ENCODE peak calls at places on chromosomes 2 and 18, in eight cellular contexts. One of them, this sample, is unnamed.

GRCh38 chr18:845152-845819 is 33.2 kb upstream of the YES1 start:
- DNase-seq in transverse colon: no peak
- DNase-seq in GM23338: no peak
- DNase-seq in lung: no peak
- DNase-seq in sigmoid colon: no peak
- DNase-seq in stomach: no peak
- DNase-seq in PC-3: peak; percentile 94
- DNase-seq in dorsolateral prefrontal cortex: no peak
- DNase-seq in this sample: no peak

GRCh38 chr2:51995293-51995692 is 963.4 kb upstream of the NRXN1 start:
- DNase-seq in PC-3: peak; percentile 75
- DNase-seq in sigmoid colon: no peak
- DNase-seq in dorsolateral prefrontal cortex: no peak
- DNase-seq in GM23338: no peak
- DNase-seq in transverse colon: no peak
- DNase-seq in lung: no peak
- DNase-seq in stomach: no peak
- DNase-seq in this sample: no peak

GRCh38 chr2:175476950-175477349 is 295.4 kb upstream of the ATP5MC3 start:
- DNase-seq in transverse colon: no peak
- DNase-seq in GM23338: no peak
- DNase-seq in PC-3: no peak
- DNase-seq in stomach: no peak
- DNase-seq in sigmoid colon: no peak
- DNase-seq in dorsolateral prefrontal cortex: no peak
- DNase-seq in lung: no peak
- DNase-seq in this sample: peak; percentile 88

GRCh38 chr2:166384774-166385173 is 9.0 kb upstream of the SCN9A start:
- DNase-seq in stomach: no peak
- DNase-seq in transverse colon: no peak
- DNase-seq in dorsolateral prefrontal cortex: no peak
- DNase-seq in PC-3: peak; percentile 85
- DNase-seq in sigmoid colon: no peak
- DNase-seq in lung: no peak
- DNase-seq in GM23338: peak; percentile 53
- DNase-seq in this sample: no peak

GRCh38 chr2:11499081-11499743 is 33.3 kb upstream of the E2F6 start:
- DNase-seq in sigmoid colon: no peak
- DNase-seq in transverse colon: no peak
- DNase-seq in stomach: no peak
- DNase-seq in PC-3: no peak
- DNase-seq in lung: no peak
- DNase-seq in dorsolateral prefrontal cortex: peak; percentile 60
- DNase-seq in GM23338: no peak
- DNase-seq in this sample: no peak

GRCh38 chr2:218821605-218822211 is 9.9 kb downstream of the PRKAG3 start:
- DNase-seq in dorsolateral prefrontal cortex: no peak
- DNase-seq in sigmoid colon: no peak
- DNase-seq in stomach: no peak
- DNase-seq in lung: no peak
- DNase-seq in GM23338: no peak
- DNase-seq in PC-3: no peak
- DNase-seq in transverse colon: no peak
- DNase-seq in this sample: no peak

GRCh38 chr2:11669454-11670291 is at the start of gene NTSR2:
- DNase-seq in GM23338: peak; percentile 90
- DNase-seq in PC-3: no peak
- DNase-seq in dorsolateral prefrontal cortex: peak; percentile 77
- DNase-seq in lung: peak; percentile 47
- DNase-seq in stomach: peak; percentile 62
- DNase-seq in transverse colon: peak; percentile 21
- DNase-seq in sigmoid colon: peak; percentile 65
- DNase-seq in this sample: no peak

GRCh38 chr18:22044474-22045220 is 124.7 kb upstream of the GATA6 start:
- DNase-seq in stomach: peak; percentile 89
- DNase-seq in transverse colon: peak; percentile 73
- DNase-seq in GM23338: no peak
- DNase-seq in dorsolateral prefrontal cortex: no peak
- DNase-seq in PC-3: peak; percentile 55
- DNase-seq in sigmoid colon: no peak
- DNase-seq in lung: no peak
- DNase-seq in this sample: no peak

GRCh38 chr2:215358891-215359575 is 47.2 kb downstream of the ATIC start:
- DNase-seq in PC-3: no peak
- DNase-seq in lung: no peak
- DNase-seq in dorsolateral prefrontal cortex: no peak
- DNase-seq in stomach: no peak
- DNase-seq in sigmoid colon: no peak
- DNase-seq in transverse colon: no peak
- DNase-seq in GM23338: no peak
- DNase-seq in this sample: no peak

GRCh38 chr2:237723613-237724012 is 75.0 kb upstream of the RBM44 start:
- DNase-seq in transverse colon: peak; percentile 90
- DNase-seq in lung: no peak
- DNase-seq in stomach: peak; percentile 57
- DNase-seq in sigmoid colon: peak; percentile 72
- DNase-seq in dorsolateral prefrontal cortex: no peak
- DNase-seq in GM23338: peak; percentile 69
- DNase-seq in PC-3: peak; percentile 35
- DNase-seq in this sample: no peak

GRCh38 chr2:30807249-30807648 is at the start of gene CAPN13:
- DNase-seq in PC-3: peak; percentile 77
- DNase-seq in dorsolateral prefrontal cortex: no peak
- DNase-seq in stomach: peak; percentile 84
- DNase-seq in GM23338: peak; percentile 75
- DNase-seq in sigmoid colon: no peak
- DNase-seq in transverse colon: peak; percentile 79
- DNase-seq in lung: peak; percentile 56
- DNase-seq in this sample: no peak

GRCh38 chr2:53818854-53819435 is 32.1 kb downstream of the ERLEC1 start:
- DNase-seq in PC-3: no peak
- DNase-seq in stomach: no peak
- DNase-seq in sigmoid colon: no peak
- DNase-seq in lung: no peak
- DNase-seq in dorsolateral prefrontal cortex: no peak
- DNase-seq in transverse colon: no peak
- DNase-seq in GM23338: no peak
- DNase-seq in this sample: no peak

GRCh38 chr2:212124597-212124996 is 414.0 kb downstream of the ERBB4 start:
- DNase-seq in lung: no peak
- DNase-seq in PC-3: no peak
- DNase-seq in stomach: no peak
- DNase-seq in transverse colon: no peak
- DNase-seq in sigmoid colon: no peak
- DNase-seq in dorsolateral prefrontal cortex: no peak
- DNase-seq in GM23338: no peak
- DNase-seq in this sample: no peak

GRCh38 chr2:170922683-170923494 is 6.2 kb upstream of the GORASP2 start:
- DNase-seq in GM23338: no peak
- DNase-seq in transverse colon: no peak
- DNase-seq in dorsolateral prefrontal cortex: no peak
- DNase-seq in PC-3: no peak
- DNase-seq in sigmoid colon: no peak
- DNase-seq in lung: no peak
- DNase-seq in stomach: no peak
- DNase-seq in this sample: no peak

GRCh38 chr2:25490220-25490619 is 148.5 kb upstream of the DNMT3A start:
- DNase-seq in lung: no peak
- DNase-seq in dorsolateral prefrontal cortex: no peak
- DNase-seq in stomach: no peak
- DNase-seq in transverse colon: no peak
- DNase-seq in PC-3: no peak
- DNase-seq in sigmoid colon: no peak
- DNase-seq in GM23338: no peak
- DNase-seq in this sample: no peak
- H3K27ac ChIP-seq in lung: no peak overlapping the region
- H3K27ac ChIP-seq in dorsolateral prefrontal cortex: no peak overlapping the region
- H3K27ac ChIP-seq in stomach: no peak overlapping the region
- H3K27ac ChIP-seq in transverse colon: no peak overlapping the region
- H3K27ac ChIP-seq in PC-3: no peak overlapping the region
- H3K27ac ChIP-seq in sigmoid colon: no peak overlapping the region
- H3K27ac ChIP-seq in GM23338: no peak overlapping the region
- H3K27ac ChIP-seq in this sample: peak overlapping the region; percentile 38

DNA sequence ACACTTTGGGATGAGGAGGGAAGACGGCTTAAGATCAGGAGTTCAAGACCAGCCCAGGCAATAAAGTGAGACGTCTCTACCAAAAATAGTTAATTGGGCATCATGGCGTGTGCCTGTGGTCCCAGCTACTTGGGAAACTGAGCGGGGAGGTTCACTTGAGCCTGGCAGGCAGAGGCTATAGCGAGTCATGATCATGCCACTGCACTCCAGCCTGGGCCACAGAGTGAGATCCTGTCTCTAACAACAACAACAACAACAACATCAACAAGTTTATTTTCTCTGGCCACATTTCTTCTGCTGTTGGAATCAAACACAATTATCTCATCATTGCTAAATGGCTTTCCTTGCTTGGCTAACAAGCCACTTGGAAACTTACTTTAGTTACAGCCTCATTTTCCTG is 13.4 kb downstream of the NIFK start:
- DNase-seq in dorsolateral prefrontal cortex: no peak
- DNase-seq in transverse colon: no peak
- DNase-seq in stomach: no peak
- DNase-seq in sigmoid colon: no peak
- DNase-seq in lung: no peak
- DNase-seq in GM23338: no peak
- DNase-seq in PC-3: no peak
- DNase-seq in this sample: no peak
- H3K27ac ChIP-seq in dorsolateral prefrontal cortex: no peak overlapping the region
- H3K27ac ChIP-seq in transverse colon: no peak overlapping the region
- H3K27ac ChIP-seq in stomach: no peak overlapping the region
- H3K27ac ChIP-seq in sigmoid colon: no peak overlapping the region
- H3K27ac ChIP-seq in lung: no peak overlapping the region
- H3K27ac ChIP-seq in GM23338: no peak overlapping the region
- H3K27ac ChIP-seq in PC-3: peak overlapping the region; percentile 86
- H3K27ac ChIP-seq in this sample: no peak overlapping the region

GRCh38 chr2:68772109-68772508 is 37.5 kb downstream of the ARHGAP25 start:
- DNase-seq in GM23338: no peak
- DNase-seq in transverse colon: no peak
- DNase-seq in dorsolateral prefrontal cortex: no peak
- DNase-seq in sigmoid colon: no peak
- DNase-seq in stomach: no peak
- DNase-seq in lung: no peak
- DNase-seq in PC-3: no peak
- DNase-seq in this sample: no peak

GRCh38 chr2:68775272-68775847 is 40.7 kb downstream of the ARHGAP25 start:
- DNase-seq in dorsolateral prefrontal cortex: no peak
- DNase-seq in sigmoid colon: no peak
- DNase-seq in GM23338: no peak
- DNase-seq in transverse colon: no peak
- DNase-seq in lung: no peak
- DNase-seq in stomach: no peak
- DNase-seq in PC-3: no peak
- DNase-seq in this sample: no peak

GRCh38 chr2:68771211-68771721 is 36.7 kb downstream of the ARHGAP25 start:
- DNase-seq in stomach: no peak
- DNase-seq in sigmoid colon: no peak
- DNase-seq in GM23338: no peak
- DNase-seq in transverse colon: no peak
- DNase-seq in lung: no peak
- DNase-seq in dorsolateral prefrontal cortex: no peak
- DNase-seq in PC-3: no peak
- DNase-seq in this sample: no peak

GRCh38 chr2:68776124-68776523 is 41.5 kb downstream of the ARHGAP25 start:
- DNase-seq in dorsolateral prefrontal cortex: no peak
- DNase-seq in stomach: no peak
- DNase-seq in GM23338: no peak
- DNase-seq in transverse colon: no peak
- DNase-seq in lung: no peak
- DNase-seq in PC-3: no peak
- DNase-seq in sigmoid colon: no peak
- DNase-seq in this sample: no peak

DNA sequence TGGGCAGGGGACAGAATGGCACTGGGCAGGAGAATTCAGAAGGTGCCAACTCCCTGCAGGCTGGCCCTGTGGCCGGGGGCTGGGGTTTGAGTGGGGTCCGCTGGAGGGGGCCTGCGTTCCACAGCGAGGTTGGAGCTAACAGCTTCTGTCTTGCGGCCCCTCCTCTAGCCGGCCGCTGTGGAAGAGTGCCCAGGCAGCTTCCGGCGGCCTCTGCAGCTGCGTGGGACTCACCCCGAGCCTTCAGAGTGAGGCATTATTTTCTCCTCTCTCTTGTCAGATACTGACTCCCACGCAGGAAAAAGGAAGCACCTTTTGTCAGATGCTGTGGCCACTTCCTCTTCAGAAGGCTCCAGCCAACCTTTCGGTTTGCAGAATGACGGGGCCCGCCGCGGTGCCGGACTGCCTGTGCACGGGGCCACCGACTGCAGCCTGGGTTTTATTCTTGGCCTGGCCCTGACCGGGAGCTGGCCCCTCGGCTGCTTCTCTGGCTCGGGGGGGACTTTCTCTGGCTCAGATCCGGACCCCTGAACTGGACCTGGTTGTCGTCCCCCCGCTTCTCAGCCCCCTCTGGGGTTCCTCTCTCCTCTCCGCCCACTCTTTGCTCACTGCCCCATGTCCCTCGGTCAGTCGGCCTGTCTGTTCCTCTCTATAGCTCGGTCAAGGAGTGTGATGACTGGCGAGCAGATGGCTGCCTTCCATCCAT is 40.1 kb downstream of the ARHGAP25 start:
- DNase-seq in dorsolateral prefrontal cortex: peak; percentile 50
- DNase-seq in stomach: peak; percentile 66
- DNase-seq in lung: peak; percentile 72
- DNase-seq in GM23338: no peak
- DNase-seq in PC-3: no peak
- DNase-seq in transverse colon: peak; percentile 80
- DNase-seq in sigmoid colon: peak; percentile 74
- DNase-seq in this sample: peak; percentile 95
- H3K27ac ChIP-seq in dorsolateral prefrontal cortex: peak overlapping the region; percentile 77
- H3K27ac ChIP-seq in stomach: peak overlapping the region; percentile 88
- H3K27ac ChIP-seq in lung: peak overlapping the region; percentile 68
- H3K27ac ChIP-seq in GM23338: no peak overlapping the region
- H3K27ac ChIP-seq in PC-3: no peak overlapping the region
- H3K27ac ChIP-seq in transverse colon: peak overlapping the region; percentile 73
- H3K27ac ChIP-seq in sigmoid colon: peak overlapping the region; percentile 66
- H3K27ac ChIP-seq in this sample: peak overlapping the region; percentile 93

GRCh38 chr2:28342081-28342967 is 50.3 kb upstream of the FOSL2 start:
- DNase-seq in PC-3: peak; percentile 33
- DNase-seq in lung: peak; percentile 39
- DNase-seq in sigmoid colon: peak; percentile 87
- DNase-seq in GM23338: no peak
- DNase-seq in transverse colon: peak; percentile 47
- DNase-seq in stomach: peak; percentile 54
- DNase-seq in dorsolateral prefrontal cortex: no peak
- DNase-seq in this sample: no peak

GRCh38 chr2:28339516-28340175 is 53.0 kb upstream of the FOSL2 start:
- DNase-seq in dorsolateral prefrontal cortex: no peak
- DNase-seq in sigmoid colon: peak; percentile 59
- DNase-seq in stomach: no peak
- DNase-seq in GM23338: no peak
- DNase-seq in transverse colon: no peak
- DNase-seq in PC-3: no peak
- DNase-seq in lung: no peak
- DNase-seq in this sample: no peak

GRCh38 chr2:28338754-28339325 is 53.8 kb upstream of the FOSL2 start:
- DNase-seq in PC-3: no peak
- DNase-seq in lung: no peak
- DNase-seq in transverse colon: no peak
- DNase-seq in dorsolateral prefrontal cortex: peak; percentile 26
- DNase-seq in GM23338: no peak
- DNase-seq in sigmoid colon: peak; percentile 54
- DNase-seq in stomach: peak; percentile 55
- DNase-seq in this sample: no peak

GRCh38 chr2:28341208-28341891 is 51.3 kb upstream of the FOSL2 start:
- DNase-seq in stomach: no peak
- DNase-seq in GM23338: no peak
- DNase-seq in dorsolateral prefrontal cortex: no peak
- DNase-seq in PC-3: no peak
- DNase-seq in sigmoid colon: peak; percentile 59
- DNase-seq in lung: no peak
- DNase-seq in transverse colon: no peak
- DNase-seq in this sample: no peak

GRCh38 chr2:28340312-28341202 is 52.1 kb upstream of the FOSL2 start:
- DNase-seq in dorsolateral prefrontal cortex: no peak
- DNase-seq in transverse colon: no peak
- DNase-seq in lung: no peak
- DNase-seq in stomach: peak; percentile 52
- DNase-seq in GM23338: no peak
- DNase-seq in sigmoid colon: peak; percentile 50
- DNase-seq in PC-3: no peak
- DNase-seq in this sample: no peak
- H3K27ac ChIP-seq in dorsolateral prefrontal cortex: no peak overlapping the region
- H3K27ac ChIP-seq in transverse colon: no peak overlapping the region
- H3K27ac ChIP-seq in lung: no peak overlapping the region
- H3K27ac ChIP-seq in stomach: peak overlapping the region; percentile 82
- H3K27ac ChIP-seq in GM23338: no peak overlapping the region
- H3K27ac ChIP-seq in sigmoid colon: no peak overlapping the region
- H3K27ac ChIP-seq in PC-3: no peak overlapping the region
- H3K27ac ChIP-seq in this sample: no peak overlapping the region

This sample was measured in HL-60.